ENCODE peak calls at places on chromosomes 4 and X, in four cellular contexts. N is upper lobe of right lung, X is MG63, L is Peyer's patch. B is an unnamed sample.

GRCh38 chrX:15269618-15270521 is at the start of gene ASB9:
- DNase-seq in X (peak; percentile 73), N (peak; percentile 75), L (peak; percentile 43), B (peak; percentile 78)

GRCh38 chrX:20742106-20742505 is 475.4 kb upstream of the RPS6KA3 start:
- DNase-seq in L (no peak), N (no peak), X (no peak), B (no peak)

GRCh38 chrX:136166221-136166855 is 19.0 kb downstream of the FHL1 start:
- DNase-seq in X (no peak), L (no peak), N (no peak), B (no peak)

GRCh38 chr4:10554694-10555093 is 97.5 kb upstream of the ZNF518B start:
- DNase-seq in N (no peak), X (peak; percentile 2), L (no peak), B (peak; percentile 19)

GRCh38 chr4:6011686-6012085 is 6.5 kb downstream of the C4orf50 start:
- DNase-seq in N (peak; percentile 78), X (no peak), L (no peak), B (no peak)

GRCh38 chr4:182807346-182807745 is 109.8 kb downstream of the DCTD start:
- DNase-seq in L (no peak), X (no peak), N (no peak), B (no peak)

GRCh38 chr4:78379991-78380739 is 171.4 kb upstream of the ANXA3 start:
- DNase-seq in N (no peak), X (no peak), L (no peak), B (no peak)

GRCh38 chrX:25011589-25012432 is 4.0 kb downstream of the ARX start:
- DNase-seq in L (no peak), N (no peak), X (no peak), B (no peak)

GRCh38 chr4:4781936-4782754 is 77.3 kb upstream of the MSX1 start:
- DNase-seq in L (no peak), X (peak; percentile 68), N (no peak), B (no peak)

GRCh38 chr4:168931215-168931650 is 78.8 kb downstream of the CBR4 start:
- DNase-seq in L (no peak), N (no peak), X (no peak), B (no peak)

GRCh38 chr4:155973639-155974475 is 20.2 kb upstream of the CTSO start:
- DNase-seq in L (no peak), N (no peak), X (no peak), B (peak; percentile 9)

GRCh38 chr4:78190078-78190477 is 133.0 kb downstream of the FRAS1 start:
- DNase-seq in X (no peak), L (no peak), N (no peak), B (no peak)

GRCh38 chrX:22135171-22135711 is 103.1 kb downstream of the PHEX start:
- DNase-seq in N (no peak), X (peak; percentile 18), L (no peak), B (peak; percentile 97)

GRCh38 chr4:153962311-153963039 is 173.6 kb upstream of the SFRP2 start:
- DNase-seq in L (no peak), N (no peak), X (no peak), B (no peak)

GRCh38 chrX:67998540-67998939 is 434.8 kb downstream of the OPHN1 start:
- DNase-seq in X (no peak), N (no peak), L (no peak), B (no peak)

GRCh38 chr4:120007171-120007894 is 59.3 kb downstream of the MAD2L1 start:
- DNase-seq in N (no peak), L (no peak), X (peak; percentile 61), B (peak; percentile 28)

GRCh38 chr4:180757927-180758326 is 1485.3 kb upstream of the TENM3 start:
- DNase-seq in L (no peak), X (no peak), N (no peak), B (no peak)

GRCh38 chrX:9339603-9340569 is 125.0 kb upstream of the TBL1X start:
- DNase-seq in N (no peak), X (no peak), L (no peak), B (peak; percentile 87)

GRCh38 chr4:150127757-150128156 is 49.5 kb downstream of the DCLK2 start:
- DNase-seq in L (no peak), X (peak; percentile 70), N (no peak), B (no peak)

GRCh38 chrX:57918750-57919436 is 8.6 kb upstream of the ZXDA start:
- DNase-seq in L (peak; percentile 48), X (peak; percentile 24), N (no peak), B (peak; percentile 33)

GRCh38 chrX:56766554-56767412 is 37.7 kb downstream of the NBDY start:
- DNase-seq in N (peak; percentile 21), L (no peak), X (no peak), B (no peak)

GRCh38 chrX:69203367-69204037 is 38.2 kb upstream of the PJA1 start:
- DNase-seq in N (no peak), L (no peak), X (no peak), B (no peak)

GRCh38 chr4:169418846-169419245 is 148.1 kb upstream of the SH3RF1 start:
- DNase-seq in L (no peak), N (no peak), X (no peak), B (no peak)

GRCh38 chr4:102404551-102404969 is 59.3 kb upstream of the SLC39A8 start:
- DNase-seq in L (no peak), N (no peak), X (no peak), B (peak; percentile 45)

GRCh38 chr4:23290656-23291055 is 597.9 kb downstream of the GBA3 start:
- DNase-seq in X (no peak), N (no peak), L (no peak), B (peak; percentile 4)

GRCh38 chr4:98199247-98199646 is 56.0 kb upstream of the STPG2 start:
- DNase-seq in L (no peak), N (no peak), X (no peak), B (no peak)

GRCh38 chrX:50903387-50904027 is 7.0 kb upstream of the BMP15 start:
- DNase-seq in L (no peak), X (peak; percentile 6), N (no peak), B (peak; percentile 45)

GRCh38 chr4:180726611-180727010 is 1516.6 kb upstream of the TENM3 start:
- DNase-seq in N (no peak), X (no peak), L (no peak), B (no peak)

GRCh38 chr4:159390648-159391047 is 287.8 kb downstream of the RAPGEF2 start:
- DNase-seq in N (no peak), L (no peak), X (peak; percentile 70), B (peak; percentile 38)

GRCh38 chr4:66750273-66750672 is 795.0 kb downstream of the CENPC start:
- DNase-seq in L (no peak), N (no peak), X (no peak), B (no peak)

GRCh38 chrX:131067846-131068745 is 9.9 kb downstream of the ARHGAP36 start:
- DNase-seq in X (no peak), N (no peak), L (no peak), B (no peak)
- H3K27me3 ChIP-seq in X (peaks cover 2% of the 10 kb centered on the region), N (peaks cover 9% of the 10 kb centered on the region), L (no peaks in the 10 kb centered on the region), B (no peaks in the 10 kb centered on the region)

GRCh38 chr4:15906024-15906443 is 32.5 kb downstream of the FGFBP1 start:
- DNase-seq in X (no peak), L (peak; percentile 85), N (peak; percentile 91), B (no peak)
- H3K4me3 ChIP-seq in X (no peak overlapping the region), L (peak overlapping the region; percentile 35), N (no peak overlapping the region), B (no peak overlapping the region)

DNA sequence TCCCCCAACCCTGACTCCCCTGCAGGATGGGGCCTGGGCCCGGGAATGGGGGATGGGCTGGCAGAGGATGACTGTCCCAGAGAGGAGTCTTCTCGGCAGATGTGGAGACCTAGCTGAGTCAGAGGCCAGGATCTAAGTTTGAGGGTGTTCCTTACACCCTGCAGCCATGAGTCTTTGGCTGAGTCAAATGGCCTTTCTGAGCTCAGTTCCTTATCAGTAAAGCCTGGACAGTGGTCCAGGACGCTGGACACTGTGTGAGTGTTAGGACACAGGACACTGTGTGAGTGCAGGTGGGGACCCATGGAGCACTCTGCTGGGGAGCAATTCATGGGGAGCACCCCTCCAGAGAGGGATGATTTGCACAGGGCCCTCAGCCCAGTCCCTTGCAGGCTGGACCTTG is 5.0 kb downstream of the IL9R start:
- DNase-seq in X (no peak), N (no peak), L (no peak), B (no peak)
- H3K9me3 ChIP-seq in X (no peaks in the 10 kb centered on the region), N (no peaks in the 10 kb centered on the region), L (no peaks in the 10 kb centered on the region), B (no peaks in the 10 kb centered on the region)

DNA sequence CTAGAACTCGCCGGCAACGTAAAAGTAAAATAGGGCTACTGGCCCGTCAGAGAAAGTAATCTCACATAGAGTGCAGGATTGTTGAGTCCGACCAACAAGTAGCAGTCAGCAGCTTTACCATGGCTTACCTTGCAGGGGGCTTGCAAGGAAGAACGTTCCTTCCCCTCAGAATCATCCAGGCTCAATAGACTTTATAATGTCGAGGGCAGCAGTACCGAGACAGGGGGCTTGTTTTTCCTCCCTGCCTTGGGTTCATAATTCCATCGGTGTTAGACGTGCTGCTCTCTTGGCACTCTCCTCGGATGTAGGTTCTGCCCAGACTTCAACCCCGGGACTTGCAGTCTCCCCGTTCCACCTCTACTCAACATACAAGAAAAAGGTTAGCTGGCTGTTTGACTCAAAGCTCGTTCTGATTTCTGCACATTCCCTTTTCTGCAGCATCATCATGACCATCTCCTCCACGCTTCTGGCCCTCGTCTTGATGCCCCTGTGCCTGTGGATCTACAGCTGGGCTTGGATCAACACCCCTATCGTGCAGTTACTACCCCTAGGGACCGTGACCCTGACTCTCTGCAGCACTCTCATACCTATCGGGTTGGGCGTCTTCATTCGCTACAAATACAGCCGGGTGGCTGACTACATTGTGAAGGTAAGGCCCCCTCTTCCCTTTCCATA is 1.5 kb downstream of the SLC10A4 start:
- DNase-seq in L (no peak), X (no peak), N (no peak), B (no peak)
- H3K27me3 ChIP-seq in L (no peaks in the 10 kb centered on the region), X (no peaks in the 10 kb centered on the region), N (peaks cover 79% of the 10 kb centered on the region), B (no peaks in the 10 kb centered on the region)

GRCh38 chrX:47366051-47366722 is 4.2 kb upstream of the ZNF157 start:
- DNase-seq in X (peak; percentile 62), N (peak; percentile 73), L (peak; percentile 48), B (no peak)
- H3K4me3 ChIP-seq in X (peak overlapping the region; percentile 42), N (peak overlapping the region; percentile 49), L (peak overlapping the region; percentile 50), B (no peak overlapping the region)

DNA sequence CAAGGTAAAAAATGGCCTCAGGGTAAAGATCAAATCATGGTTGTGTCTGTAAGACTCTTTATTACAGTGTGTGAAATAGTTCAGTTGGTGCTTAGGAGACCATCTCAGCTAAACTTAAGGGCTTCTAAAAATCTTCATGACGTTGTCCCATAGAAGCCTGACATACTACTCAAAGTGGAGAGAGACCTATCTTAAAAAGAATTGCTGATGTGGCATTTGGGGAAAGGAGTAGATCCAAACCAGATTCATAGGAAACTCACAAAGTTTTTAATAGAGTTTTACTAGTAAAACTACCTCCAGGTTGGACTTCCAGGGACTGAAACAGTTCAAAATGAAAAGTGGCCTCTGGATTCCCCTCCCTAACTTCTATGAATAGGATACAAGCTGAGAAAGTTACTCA is 81.6 kb downstream of the ZNF81 start:
- DNase-seq in L (no peak), X (no peak), N (no peak), B (no peak)
- H3K9me3 ChIP-seq in L (no peaks in the 10 kb centered on the region), X (no peaks in the 10 kb centered on the region), N (peaks cover 5% of the 10 kb centered on the region), B (no peaks in the 10 kb centered on the region)

DNA sequence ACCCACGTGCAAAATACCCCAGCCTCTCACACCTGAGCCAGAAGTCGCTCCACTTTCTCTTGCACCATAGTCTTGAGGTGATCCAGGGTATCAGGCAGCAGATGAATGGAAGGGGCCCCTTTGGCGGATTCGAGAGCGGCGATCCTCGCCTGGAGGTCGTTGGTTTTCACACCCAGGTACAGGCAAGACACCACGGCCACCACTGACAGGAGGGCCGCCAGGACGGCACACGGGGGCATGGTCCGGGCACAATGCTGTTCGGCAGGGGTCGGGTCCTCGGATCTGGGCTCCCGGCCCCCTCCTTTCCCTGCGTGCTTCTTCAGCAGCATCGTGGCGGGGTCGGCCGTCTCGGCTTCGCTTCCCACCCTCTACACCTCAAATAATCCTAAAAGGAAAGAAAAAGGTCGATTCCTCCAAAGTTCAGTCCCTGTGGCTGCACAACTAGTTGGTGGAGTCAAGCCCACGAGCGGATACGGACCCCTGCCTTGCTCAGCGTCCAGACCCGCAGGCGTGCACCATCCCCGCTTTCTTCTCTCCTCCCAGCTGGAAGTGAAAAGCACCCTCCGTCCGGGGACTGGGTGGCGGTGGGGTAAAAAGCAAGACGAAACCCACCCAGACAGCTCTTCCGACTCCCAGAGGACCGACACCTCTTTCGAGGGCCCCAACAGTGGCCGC is 630 bp downstream of the COL25A1 start:
- DNase-seq in L (no peak), N (no peak), X (no peak), B (peak; percentile 46)
- H3K27me3 ChIP-seq in L (no peaks in the 10 kb centered on the region), N (peaks cover 39% of the 10 kb centered on the region), X (peaks cover 21% of the 10 kb centered on the region), B (no peaks in the 10 kb centered on the region)